ENCODE peak calls at places on chromosome 11, in seven cellular contexts. C, G, N, I, Y, Q and X are unnamed samples.
A peak's percentile ranks its signal among the peaks of the same experiment; 100 is the strongest.

GRCh38 chr11:70135142-70136132 is 57.3 kb downstream of the ANO1 start:
- DNase-seq in N (peak; percentile 37), I (no peak), G (peak; percentile 34), Q (no peak), Y (no peak), C (peak; percentile 37), X (no peak)

GRCh38 chr11:61777234-61778090 is 14.9 kb downstream of the TMEM258 start:
- DNase-seq in C (no peak), Y (no peak), Q (no peak), G (no peak), N (no peak), I (no peak), X (peak; percentile 64)

GRCh38 chr11:106925245-106925644 is 93.0 kb downstream of the GUCY1A2 start:
- DNase-seq in Q (peak; percentile 10), I (no peak), N (no peak), Y (no peak), C (peak; percentile 10), G (no peak), X (no peak)

GRCh38 chr11:126231725-126232459 is 20.3 kb downstream of the FAM118B start:
- DNase-seq in Y (no peak), C (peak; percentile 90), N (no peak), Q (no peak), G (peak; percentile 92), I (no peak), X (no peak)

GRCh38 chr11:13269775-13270174 is 7.8 kb upstream of the BMAL1 start:
- DNase-seq in Q (peak; percentile 36), I (no peak), N (no peak), G (no peak), C (no peak), Y (no peak), X (no peak)

GRCh38 chr11:58178444-58178843 is 10.4 kb upstream of the OR9Q2 start:
- DNase-seq in Q (no peak), G (no peak), Y (no peak), N (no peak), I (no peak), C (no peak), X (no peak)

GRCh38 chr11:114239632-114240224 is 56.5 kb upstream of the NNMT start:
- DNase-seq in G (no peak), Q (no peak), C (no peak), N (no peak), Y (no peak), I (no peak), X (no peak)

GRCh38 chr11:78061921-78062311 is 1.7 kb upstream of the THRSP start:
- DNase-seq in Y (no peak), I (no peak), C (no peak), N (peak; percentile 10), Q (no peak), G (peak; percentile 61), X (no peak)

GRCh38 chr11:83612891-83613766 is 327.0 kb upstream of the CCDC90B start:
- DNase-seq in G (no peak), Q (no peak), C (no peak), Y (peak; percentile 61), I (no peak), N (no peak), X (no peak)

GRCh38 chr11:131824766-131825165 is 454.4 kb downstream of the NTM start:
- DNase-seq in N (no peak), Q (peak; percentile 79), I (no peak), G (peak; percentile 94), Y (no peak), C (no peak), X (no peak)

GRCh38 chr11:213111-213510 is 5.6 kb downstream of the RIC8A start:
- DNase-seq in Q (no peak), G (no peak), C (no peak), N (no peak), I (no peak), Y (no peak), X (no peak)

GRCh38 chr11:75031224-75031753 is 42.6 kb downstream of the NEU3 start:
- DNase-seq in Y (no peak), N (no peak), C (peak; percentile 93), G (peak; percentile 89), Q (peak; percentile 81), I (no peak), X (no peak)

GRCh38 chr11:55607545-55607944 is at the start of gene OR4C11:
- DNase-seq in N (no peak), G (no peak), C (no peak), Q (no peak), I (no peak), Y (no peak), X (no peak)

GRCh38 chr11:71240865-71241691 is 11.3 kb downstream of the SHANK2 start:
- DNase-seq in N (no peak), Q (peak; percentile 87), C (peak; percentile 98), Y (no peak), I (peak; percentile 59), G (peak; percentile 88), X (no peak)

GRCh38 chr11:16738949-16739262 is 459 bp downstream of the C11orf58 start:
- DNase-seq in C (no peak), Q (no peak), I (no peak), N (no peak), G (no peak), Y (no peak), X (no peak)

GRCh38 chr11:119412072-119412471 is 10.9 kb downstream of the THY1 start:
- DNase-seq in C (no peak), I (no peak), G (no peak), Q (no peak), N (no peak), Y (no peak), X (no peak)

GRCh38 chr11:121141051-121141450 is 40.0 kb downstream of the TECTA start:
- DNase-seq in Y (no peak), I (no peak), Q (peak; percentile 4), G (no peak), C (no peak), N (no peak), X (no peak)

GRCh38 chr11:7527029-7527428 is 13.2 kb downstream of the PPFIBP2 start:
- DNase-seq in G (no peak), N (no peak), C (no peak), Q (no peak), Y (no peak), I (no peak), X (no peak)

GRCh38 chr11:75467311-75467710 is 34.3 kb upstream of the KLHL35 start:
- DNase-seq in G (no peak), Q (no peak), C (no peak), N (no peak), I (no peak), Y (no peak), X (no peak)

GRCh38 chr11:27409742-27410141 is 46.7 kb upstream of the CCDC34 start:
- DNase-seq in I (no peak), Q (no peak), N (no peak), G (no peak), C (no peak), Y (no peak), X (no peak)

GRCh38 chr11:120682866-120683265 is 171.3 kb downstream of the GRIK4 start:
- DNase-seq in Q (peak; percentile 29), G (peak; percentile 15), N (no peak), I (no peak), C (no peak), Y (no peak), X (no peak)

GRCh38 chr11:74929431-74930363 is 19.2 kb downstream of the XRRA1 start:
- DNase-seq in Y (no peak), C (peak; percentile 95), N (peak; percentile 93), Q (peak; percentile 88), G (peak; percentile 96), I (no peak), X (peak; percentile 19)

GRCh38 chr11:40188848-40189247 is 1270.6 kb downstream of the LRRC4C start:
- DNase-seq in Y (no peak), I (no peak), Q (no peak), G (no peak), N (no peak), C (no peak), X (no peak)

GRCh38 chr11:19557185-19557584 is 155.5 kb upstream of the NAV2 start:
- DNase-seq in N (no peak), Y (no peak), I (no peak), C (no peak), G (no peak), Q (no peak), X (no peak)
- TF ChIP-seq CTCF in N (no peak), Y (no peak), I (no peak), C (no peak), G (no peak), Q (no peak), X (no peak)

GRCh38 chr11:91822805-91823204 is 401.8 kb upstream of the FAT3 start:
- DNase-seq in G (no peak), Y (no peak), Q (no peak), C (no peak), N (no peak), I (no peak), X (no peak)
- H3K4me3 ChIP-seq in G (no peak overlapping the region), Y (no peak overlapping the region), Q (no peak overlapping the region), C (no peak overlapping the region), N (no peak overlapping the region), I (no peak overlapping the region), X (no peak overlapping the region)

DNA sequence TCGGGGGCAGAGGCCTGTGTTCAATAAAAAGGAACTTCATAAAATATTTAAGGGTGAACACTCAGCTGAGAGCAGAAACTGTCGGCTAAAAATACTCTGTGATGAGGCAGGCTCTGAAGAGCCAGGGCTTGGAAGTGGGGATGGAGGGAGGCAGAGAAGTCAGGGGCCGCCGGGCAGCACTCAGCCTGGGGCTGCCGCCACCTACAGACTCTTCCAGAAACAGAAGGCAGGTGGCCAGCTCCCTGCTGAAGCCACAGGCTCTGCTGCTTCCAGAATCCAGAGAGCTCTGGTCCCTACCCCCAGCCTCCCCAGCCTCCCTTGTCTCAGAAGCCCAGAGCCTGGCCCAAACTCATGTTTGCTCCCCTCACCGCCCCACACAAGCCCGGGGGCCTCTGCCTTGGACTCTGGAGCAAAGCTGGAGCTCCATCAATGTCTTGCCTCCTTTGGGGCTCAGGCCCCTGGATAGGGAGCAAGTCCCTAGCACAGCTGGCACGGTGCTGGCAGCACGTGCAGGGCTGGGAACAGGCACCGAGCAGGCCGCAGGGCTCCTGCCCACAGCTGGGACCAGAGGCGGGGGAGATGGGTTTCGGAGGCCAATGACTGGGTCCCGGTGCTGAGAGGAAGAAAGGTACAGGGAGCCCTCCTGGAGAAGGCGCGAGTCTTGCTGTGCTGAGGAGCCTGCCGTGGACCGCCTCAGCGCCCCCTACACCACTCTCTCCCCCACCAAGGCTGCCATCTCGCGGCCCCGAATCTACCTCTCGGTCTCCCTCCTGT is 8.2 kb downstream of the LRFN4 start:
- DNase-seq in N (peak; percentile 52), G (no peak), Y (no peak), I (no peak), C (no peak), Q (no peak), X (no peak)
- TF ChIP-seq CTCF in N (no peak), G (no peak), Y (no peak), I (no peak), C (no peak), Q (no peak), X (no peak)

GRCh38 chr11:104159356-104159755 is 4.6 kb downstream of the PDGFD start:
- DNase-seq in G (no peak), C (no peak), N (no peak), I (no peak), Y (no peak), Q (no peak), X (no peak)

GRCh38 chr11:104164028-104164520 is at the start of gene PDGFD:
- DNase-seq in Y (peak; percentile 68), C (peak; percentile 55), G (peak; percentile 84), Q (peak; percentile 45), N (peak; percentile 91), I (peak; percentile 78), X (peak; percentile 64)

GRCh38 chr11:104165014-104165413 is 1.1 kb upstream of the PDGFD start:
- DNase-seq in G (no peak), Y (no peak), C (no peak), N (no peak), Q (no peak), I (no peak), X (no peak)

GRCh38 chr11:104161751-104162450 is 2.0 kb downstream of the PDGFD start:
- DNase-seq in G (no peak), N (no peak), I (no peak), Q (no peak), Y (no peak), C (no peak), X (no peak)

GRCh38 chr11:104163100-104164027 is 583 bp downstream of the PDGFD start:
- DNase-seq in N (peak; percentile 59), Y (no peak), G (peak; percentile 44), I (no peak), C (no peak), Q (peak; percentile 13), X (peak; percentile 41)
- H3K4me3 ChIP-seq in N (peak overlapping the region; percentile 82), Y (peak overlapping the region; percentile 68), G (peak overlapping the region; percentile 76), I (peak overlapping the region; percentile 71), C (peak overlapping the region; percentile 60), Q (peak overlapping the region; percentile 81), X (peak overlapping the region; percentile 77)